ENCODE peak calls at places on chromosomes 6 and 20, in four cellular contexts. One of them, this sample, is unnamed.

GRCh38 chr6:107033136-107033535 is 5.1 kb downstream of the MTRES1 start:
- DNase-seq in naive thymus-derived CD4-positive, alpha-beta T cell: no peak
- DNase-seq in uterus: no peak
- DNase-seq in ovary: no peak
- DNase-seq in this sample: no peak

GRCh38 chr6:37557645-37558114 is 58.0 kb upstream of the CCDC167 start:
- DNase-seq in naive thymus-derived CD4-positive, alpha-beta T cell: no peak
- DNase-seq in uterus: no peak
- DNase-seq in ovary: no peak
- DNase-seq in this sample: no peak

GRCh38 chr20:34268145-34268544 is 26.9 kb downstream of the ASIP start:
- DNase-seq in naive thymus-derived CD4-positive, alpha-beta T cell: no peak
- DNase-seq in uterus: no peak
- DNase-seq in ovary: no peak
- DNase-seq in this sample: no peak

GRCh38 chr6:15874821-15875220 is 212.0 kb upstream of the DTNBP1 start:
- DNase-seq in naive thymus-derived CD4-positive, alpha-beta T cell: no peak
- DNase-seq in uterus: no peak
- DNase-seq in ovary: no peak
- DNase-seq in this sample: no peak

GRCh38 chr20:43558412-43559146 is at the start of gene SGK2:
- DNase-seq in naive thymus-derived CD4-positive, alpha-beta T cell: no peak
- DNase-seq in uterus: no peak
- DNase-seq in ovary: no peak
- DNase-seq in this sample: no peak

GRCh38 chr20:50054626-50055511 is 58.1 kb downstream of the UBE2V1 start:
- DNase-seq in naive thymus-derived CD4-positive, alpha-beta T cell: no peak
- DNase-seq in uterus: no peak
- DNase-seq in ovary: peak; percentile 83
- DNase-seq in this sample: peak; percentile 46

GRCh38 chr20:4560667-4561066 is 161.0 kb upstream of the PRND start:
- DNase-seq in naive thymus-derived CD4-positive, alpha-beta T cell: no peak
- DNase-seq in uterus: no peak
- DNase-seq in ovary: no peak
- DNase-seq in this sample: no peak

GRCh38 chr20:19078448-19079373 is 133.7 kb upstream of the SLC24A3 start:
- DNase-seq in naive thymus-derived CD4-positive, alpha-beta T cell: no peak
- DNase-seq in uterus: no peak
- DNase-seq in ovary: no peak
- DNase-seq in this sample: no peak

GRCh38 chr20:54176610-54177009 is 2.8 kb upstream of the CYP24A1 start:
- DNase-seq in naive thymus-derived CD4-positive, alpha-beta T cell: no peak
- DNase-seq in uterus: no peak
- DNase-seq in ovary: no peak
- DNase-seq in this sample: no peak

GRCh38 chr6:52253494-52253893 is 9.2 kb upstream of the IL17F start:
- DNase-seq in naive thymus-derived CD4-positive, alpha-beta T cell: no peak
- DNase-seq in uterus: no peak
- DNase-seq in ovary: no peak
- DNase-seq in this sample: no peak

GRCh38 chr20:25324412-25324811 is 66.2 kb downstream of the ABHD12 start:
- DNase-seq in naive thymus-derived CD4-positive, alpha-beta T cell: no peak
- DNase-seq in uterus: no peak
- DNase-seq in ovary: no peak
- DNase-seq in this sample: no peak

GRCh38 chr20:36919715-36920333 is 31.7 kb downstream of the SAMHD1 start:
- DNase-seq in naive thymus-derived CD4-positive, alpha-beta T cell: peak; percentile 73
- DNase-seq in uterus: no peak
- DNase-seq in ovary: no peak
- DNase-seq in this sample: no peak

GRCh38 chr20:64192406-64192805 is 28.2 kb downstream of the MYT1 start:
- DNase-seq in naive thymus-derived CD4-positive, alpha-beta T cell: no peak
- DNase-seq in uterus: no peak
- DNase-seq in ovary: no peak
- DNase-seq in this sample: no peak

GRCh38 chr20:59120919-59121318 is 42.7 kb upstream of the ZNF831 start:
- DNase-seq in naive thymus-derived CD4-positive, alpha-beta T cell: no peak
- DNase-seq in uterus: no peak
- DNase-seq in ovary: no peak
- DNase-seq in this sample: no peak

GRCh38 chr6:34912715-34913464 is 23.8 kb downstream of the ANKS1A start:
- DNase-seq in naive thymus-derived CD4-positive, alpha-beta T cell: peak; percentile 60
- DNase-seq in uterus: no peak
- DNase-seq in ovary: no peak
- DNase-seq in this sample: no peak

GRCh38 chr6:167136376-167136775 is 13.5 kb downstream of the CCR6 start:
- DNase-seq in naive thymus-derived CD4-positive, alpha-beta T cell: no peak
- DNase-seq in uterus: no peak
- DNase-seq in ovary: no peak
- DNase-seq in this sample: no peak

GRCh38 chr6:53293691-53294090 is 55.1 kb downstream of the ELOVL5 start:
- DNase-seq in naive thymus-derived CD4-positive, alpha-beta T cell: no peak
- DNase-seq in uterus: no peak
- DNase-seq in ovary: no peak
- DNase-seq in this sample: no peak

GRCh38 chr6:89221109-89221508 is 4.0 kb upstream of the GABRR1 start:
- DNase-seq in naive thymus-derived CD4-positive, alpha-beta T cell: no peak
- DNase-seq in uterus: no peak
- DNase-seq in ovary: no peak
- DNase-seq in this sample: no peak

GRCh38 chr6:56959094-56959493 is 4.2 kb downstream of the BEND6 start:
- DNase-seq in naive thymus-derived CD4-positive, alpha-beta T cell: no peak
- DNase-seq in uterus: no peak
- DNase-seq in ovary: no peak
- DNase-seq in this sample: no peak

GRCh38 chr6:26233608-26234420 is 131.2 kb upstream of the BTN3A2 start:
- DNase-seq in naive thymus-derived CD4-positive, alpha-beta T cell: peak; percentile 84
- DNase-seq in uterus: peak; percentile 54
- DNase-seq in ovary: no peak
- DNase-seq in this sample: no peak

GRCh38 chr6:160438481-160438880 is 90.3 kb downstream of the SLC22A3 start:
- DNase-seq in naive thymus-derived CD4-positive, alpha-beta T cell: no peak
- DNase-seq in uterus: no peak
- DNase-seq in ovary: no peak
- DNase-seq in this sample: no peak

GRCh38 chr6:134182528-134182927 is 130.1 kb upstream of the SLC2A12 start:
- DNase-seq in naive thymus-derived CD4-positive, alpha-beta T cell: no peak
- DNase-seq in uterus: no peak
- DNase-seq in ovary: no peak
- DNase-seq in this sample: no peak

GRCh38 chr6:161171207-161171606 is 102.7 kb downstream of the AGPAT4 start:
- DNase-seq in naive thymus-derived CD4-positive, alpha-beta T cell: no peak
- DNase-seq in uterus: no peak
- DNase-seq in ovary: no peak
- DNase-seq in this sample: no peak

GRCh38 chr6:70412797-70413113 is 553 bp upstream of the FAM135A start:
- DNase-seq in naive thymus-derived CD4-positive, alpha-beta T cell: no peak
- DNase-seq in uterus: no peak
- DNase-seq in ovary: no peak
- DNase-seq in this sample: no peak

GRCh38 chr6:89436226-89436625 is 3.3 kb downstream of the ANKRD6 start:
- DNase-seq in naive thymus-derived CD4-positive, alpha-beta T cell: no peak
- DNase-seq in uterus: no peak
- DNase-seq in ovary: no peak
- DNase-seq in this sample: no peak

GRCh38 chr20:52305843-52306242 is 114.3 kb upstream of the ZFP64 start:
- DNase-seq in naive thymus-derived CD4-positive, alpha-beta T cell: peak; percentile 65
- DNase-seq in uterus: no peak
- DNase-seq in ovary: no peak
- DNase-seq in this sample: no peak

GRCh38 chr6:136775548-136775947 is 16.7 kb downstream of the MAP3K5 start:
- DNase-seq in naive thymus-derived CD4-positive, alpha-beta T cell: no peak
- DNase-seq in uterus: no peak
- DNase-seq in ovary: no peak
- DNase-seq in this sample: no peak

GRCh38 chr6:136643850-136644596 is 93.8 kb upstream of the MAP7 start:
- DNase-seq in naive thymus-derived CD4-positive, alpha-beta T cell: peak; percentile 72
- DNase-seq in uterus: peak; percentile 91
- DNase-seq in ovary: peak; percentile 93
- DNase-seq in this sample: peak; percentile 87

GRCh38 chr20:53595018-53595378 is 1.4 kb upstream of the ZNF217 start:
- DNase-seq in naive thymus-derived CD4-positive, alpha-beta T cell: no peak
- DNase-seq in uterus: no peak
- DNase-seq in ovary: no peak
- DNase-seq in this sample: no peak

GRCh38 chr6:141110486-141110885 is 1022.2 kb upstream of the GJE1 start:
- DNase-seq in naive thymus-derived CD4-positive, alpha-beta T cell: no peak
- DNase-seq in uterus: no peak
- DNase-seq in ovary: no peak
- DNase-seq in this sample: no peak

GRCh38 chr6:26554669-26555504 is 16.7 kb downstream of the HMGN4 start:
- DNase-seq in naive thymus-derived CD4-positive, alpha-beta T cell: peak; percentile 80
- DNase-seq in uterus: no peak
- DNase-seq in ovary: peak; percentile 62
- DNase-seq in this sample: peak; percentile 34

GRCh38 chr6:157974341-157974894 is 7.2 kb upstream of the SYNJ2 start:
- DNase-seq in naive thymus-derived CD4-positive, alpha-beta T cell: no peak
- DNase-seq in uterus: no peak
- DNase-seq in ovary: no peak
- DNase-seq in this sample: no peak

GRCh38 chr20:20362774-20363435 is 5.0 kb upstream of the INSM1 start:
- DNase-seq in naive thymus-derived CD4-positive, alpha-beta T cell: no peak
- DNase-seq in uterus: no peak
- DNase-seq in ovary: no peak
- DNase-seq in this sample: no peak

GRCh38 chr20:33673411-33674293 is 576 bp downstream of the NECAB3 start:
- DNase-seq in naive thymus-derived CD4-positive, alpha-beta T cell: no peak
- DNase-seq in uterus: no peak
- DNase-seq in ovary: no peak
- DNase-seq in this sample: no peak

GRCh38 chr20:11248691-11249178 is 574.9 kb upstream of the JAG1 start:
- DNase-seq in naive thymus-derived CD4-positive, alpha-beta T cell: no peak
- DNase-seq in uterus: no peak
- DNase-seq in ovary: no peak
- DNase-seq in this sample: no peak

GRCh38 chr6:108768176-108768555 is 80.1 kb upstream of the ARMC2 start:
- DNase-seq in naive thymus-derived CD4-positive, alpha-beta T cell: no peak
- DNase-seq in uterus: no peak
- DNase-seq in ovary: no peak
- DNase-seq in this sample: no peak

GRCh38 chr6:51842487-51843469 is 244.6 kb downstream of the PKHD1 start:
- DNase-seq in naive thymus-derived CD4-positive, alpha-beta T cell: no peak
- DNase-seq in uterus: no peak
- DNase-seq in ovary: no peak
- DNase-seq in this sample: no peak

DNA sequence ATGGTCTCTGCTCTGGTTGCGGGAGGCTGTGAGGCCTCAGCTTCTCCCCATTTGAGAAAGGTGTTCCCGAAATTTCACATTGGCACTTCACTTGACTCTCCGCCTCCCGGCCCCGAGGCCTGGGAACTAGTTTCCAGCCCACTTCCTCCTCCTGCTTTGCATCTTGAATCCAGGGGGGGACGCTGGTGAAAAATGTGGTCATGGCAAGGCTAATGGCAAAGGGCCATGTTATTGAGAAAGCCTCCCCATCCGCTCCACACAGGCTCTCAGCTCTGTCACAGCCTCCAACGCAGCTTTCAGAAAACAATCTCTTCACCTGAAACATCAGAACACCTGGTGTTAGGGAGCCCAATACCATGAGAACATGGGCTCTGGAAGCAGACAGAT is 5.6 kb downstream of the PLAGL2 start:
- DNase-seq in naive thymus-derived CD4-positive, alpha-beta T cell: no peak
- DNase-seq in uterus: no peak
- DNase-seq in ovary: no peak
- DNase-seq in this sample: no peak
- H3K4me1 ChIP-seq in naive thymus-derived CD4-positive, alpha-beta T cell: peaks cover 29% of the 10 kb centered on the region
- H3K4me1 ChIP-seq in uterus: peaks cover 4% of the 10 kb centered on the region
- H3K4me1 ChIP-seq in ovary: peaks cover 3% of the 10 kb centered on the region
- H3K4me1 ChIP-seq in this sample: peaks cover 77% of the 10 kb centered on the region

DNA sequence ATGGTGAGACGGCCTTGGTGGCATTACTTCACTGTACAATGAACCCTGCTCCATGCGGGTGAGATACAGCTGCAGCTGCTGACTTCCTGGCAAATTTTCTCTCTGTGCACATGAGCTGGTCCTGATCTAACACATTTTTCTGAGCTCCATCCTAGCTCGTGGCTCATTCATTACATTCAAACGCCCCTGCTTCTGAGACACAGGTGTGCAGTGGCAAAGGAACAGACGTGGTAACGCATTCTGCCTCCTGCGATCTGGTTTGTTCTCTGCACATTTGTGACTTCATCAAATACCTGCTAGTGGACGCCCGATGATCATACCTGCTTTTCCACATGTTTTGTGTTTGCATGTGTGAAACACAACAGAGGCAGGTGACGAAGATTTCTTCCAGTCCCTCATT is 189.6 kb upstream of the PDE10A start:
- DNase-seq in naive thymus-derived CD4-positive, alpha-beta T cell: no peak
- DNase-seq in uterus: no peak
- DNase-seq in ovary: no peak
- DNase-seq in this sample: no peak
- H3K9me3 ChIP-seq in naive thymus-derived CD4-positive, alpha-beta T cell: no peaks in the 10 kb centered on the region
- H3K9me3 ChIP-seq in uterus: no peaks in the 10 kb centered on the region
- H3K9me3 ChIP-seq in ovary: no peaks in the 10 kb centered on the region
- H3K9me3 ChIP-seq in this sample: no peaks in the 10 kb centered on the region

DNA sequence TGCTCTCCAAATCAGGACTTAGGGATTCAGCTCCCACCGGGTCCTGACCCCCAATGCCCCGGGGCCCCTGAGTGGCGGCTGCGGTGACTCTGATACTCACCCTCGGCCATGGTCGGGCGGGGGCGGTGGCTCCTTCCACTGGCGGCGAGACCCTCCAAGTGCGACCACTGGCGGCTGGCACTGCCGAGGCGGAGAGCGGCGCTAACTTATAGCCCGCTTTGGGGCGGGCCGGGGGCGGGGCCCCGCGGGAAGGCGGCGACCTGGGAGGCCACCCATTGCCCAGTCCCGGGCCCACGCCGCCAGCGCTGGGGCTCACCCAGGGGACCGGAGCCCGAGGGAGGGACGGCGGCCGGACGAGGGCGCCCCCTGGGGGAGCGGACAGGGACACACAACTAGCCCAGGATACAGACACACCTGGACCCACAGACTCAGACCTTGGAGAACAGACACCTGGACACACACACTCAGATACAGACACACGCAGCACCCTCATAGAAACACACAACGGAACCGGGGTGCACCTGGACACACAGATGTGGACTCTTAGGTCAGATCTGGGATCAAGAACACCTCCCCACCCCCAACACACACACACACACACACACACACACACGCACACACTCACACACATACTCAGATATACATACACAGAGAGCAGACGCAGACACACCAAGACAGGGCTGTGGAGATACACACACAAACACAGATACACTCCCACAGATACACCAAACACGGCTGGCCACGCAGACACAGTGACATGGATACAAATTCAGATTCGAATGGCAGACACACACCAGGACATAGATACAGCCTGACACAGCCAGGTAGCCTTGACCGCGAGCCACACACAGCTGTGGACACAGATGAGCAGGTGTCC is at the start of gene TGM2:
- DNase-seq in naive thymus-derived CD4-positive, alpha-beta T cell: peak; percentile 4
- DNase-seq in uterus: peak; percentile 84
- DNase-seq in ovary: peak; percentile 84
- DNase-seq in this sample: peak; percentile 86
- H3K4me1 ChIP-seq in naive thymus-derived CD4-positive, alpha-beta T cell: no peaks in the 10 kb centered on the region
- H3K4me1 ChIP-seq in uterus: no peaks in the 10 kb centered on the region
- H3K4me1 ChIP-seq in ovary: peaks cover 13% of the 10 kb centered on the region
- H3K4me1 ChIP-seq in this sample: peaks cover 66% of the 10 kb centered on the region

GRCh38 chr6:66423047-66423446 is 716.0 kb upstream of the EYS start:
- DNase-seq in naive thymus-derived CD4-positive, alpha-beta T cell: no peak
- DNase-seq in uterus: no peak
- DNase-seq in ovary: no peak
- DNase-seq in this sample: no peak
- H3K9me3 ChIP-seq in naive thymus-derived CD4-positive, alpha-beta T cell: no peaks in the 10 kb centered on the region
- H3K9me3 ChIP-seq in uterus: no peaks in the 10 kb centered on the region
- H3K9me3 ChIP-seq in ovary: no peaks in the 10 kb centered on the region
- H3K9me3 ChIP-seq in this sample: peaks cover 31% of the 10 kb centered on the region

This sample was measured in left ventricle myocardium inferior.